ENCODE peak calls at places on chromosomes 11 and 22, in five cellular contexts. P, U, E, C and B are unnamed samples.
A peak's percentile ranks its signal among the peaks of the same experiment; 100 is the strongest.

GRCh38 chr11:57321996-57322880 is 2.5 kb downstream of the TNKS1BP1 start:
- DNase-seq in P (peak; percentile 94), U (peak; percentile 98), E (peak; percentile 95), C (no peak), B (no peak)

GRCh38 chr11:32374261-32374711 is 61.1 kb downstream of the WT1 start:
- DNase-seq in P (peak; percentile 13), U (peak; percentile 15), E (no peak), C (no peak), B (no peak)

GRCh38 chr11:134374891-134375550 is 37.0 kb downstream of the B3GAT1 start:
- DNase-seq in P (no peak), U (no peak), E (no peak), C (no peak), B (no peak)

GRCh38 chr22:39514373-39514973 is 5.9 kb upstream of the ATF4 start:
- DNase-seq in P (no peak), U (peak; percentile 34), E (peak; percentile 75), C (peak; percentile 51), B (peak; percentile 48)

GRCh38 chr22:22593964-22594656 is 35.0 kb upstream of the PRAME start:
- DNase-seq in P (peak; percentile 13), U (peak; percentile 53), E (no peak), C (peak; percentile 48), B (peak; percentile 50)

GRCh38 chr11:113781682-113782081 is 2.1 kb downstream of the CLDN25 start:
- DNase-seq in P (no peak), U (no peak), E (no peak), C (no peak), B (no peak)

GRCh38 chr11:73647459-73648100 is 1.2 kb downstream of the PLEKHB1 start:
- DNase-seq in P (peak; percentile 90), U (peak; percentile 70), E (peak; percentile 89), C (peak; percentile 97), B (peak; percentile 76)

GRCh38 chr22:17575681-17576080 is 12.4 kb downstream of the SLC25A18 start:
- DNase-seq in P (no peak), U (no peak), E (no peak), C (no peak), B (no peak)

GRCh38 chr22:49751318-49751967 is 76.2 kb downstream of the BRD1 start:
- DNase-seq in P (no peak), U (no peak), E (peak; percentile 11), C (no peak), B (no peak)

GRCh38 chr11:74866557-74866956 is 82.3 kb downstream of the XRRA1 start:
- DNase-seq in P (no peak), U (no peak), E (no peak), C (no peak), B (no peak)

GRCh38 chr11:74871037-74871436 is 77.9 kb downstream of the XRRA1 start:
- DNase-seq in P (no peak), U (no peak), E (no peak), C (no peak), B (no peak)

GRCh38 chr11:74870485-74870884 is 78.4 kb downstream of the XRRA1 start:
- DNase-seq in P (no peak), U (peak; percentile 66), E (no peak), C (no peak), B (no peak)
- TF ChIP-seq CTCF in P (no peak), U (peak; percentile 47), E (no peak), C (no peak), B (peak; percentile 30)

GRCh38 chr11:1309498-1310314 is at the start of gene TOLLIP:
- DNase-seq in P (peak; percentile 96), U (peak; percentile 87), E (peak; percentile 95), C (peak; percentile 96), B (peak; percentile 100)
- TF ChIP-seq CTCF in P (no peak), U (peak; percentile 33), E (no peak), C (no peak), B (no peak)

GRCh38 chr22:46569848-46570695 is 32.7 kb upstream of the CELSR1 start:
- DNase-seq in P (no peak), U (no peak), E (no peak), C (peak; percentile 8), B (no peak)

GRCh38 chr22:46571642-46572250 is 34.3 kb upstream of the CELSR1 start:
- DNase-seq in P (no peak), U (no peak), E (no peak), C (no peak), B (no peak)

GRCh38 chr22:46567471-46567870 is 30.1 kb upstream of the CELSR1 start:
- DNase-seq in P (no peak), U (no peak), E (no peak), C (no peak), B (no peak)

GRCh38 chr22:46569055-46569847 is 31.8 kb upstream of the CELSR1 start:
- DNase-seq in P (no peak), U (no peak), E (no peak), C (no peak), B (no peak)

DNA sequence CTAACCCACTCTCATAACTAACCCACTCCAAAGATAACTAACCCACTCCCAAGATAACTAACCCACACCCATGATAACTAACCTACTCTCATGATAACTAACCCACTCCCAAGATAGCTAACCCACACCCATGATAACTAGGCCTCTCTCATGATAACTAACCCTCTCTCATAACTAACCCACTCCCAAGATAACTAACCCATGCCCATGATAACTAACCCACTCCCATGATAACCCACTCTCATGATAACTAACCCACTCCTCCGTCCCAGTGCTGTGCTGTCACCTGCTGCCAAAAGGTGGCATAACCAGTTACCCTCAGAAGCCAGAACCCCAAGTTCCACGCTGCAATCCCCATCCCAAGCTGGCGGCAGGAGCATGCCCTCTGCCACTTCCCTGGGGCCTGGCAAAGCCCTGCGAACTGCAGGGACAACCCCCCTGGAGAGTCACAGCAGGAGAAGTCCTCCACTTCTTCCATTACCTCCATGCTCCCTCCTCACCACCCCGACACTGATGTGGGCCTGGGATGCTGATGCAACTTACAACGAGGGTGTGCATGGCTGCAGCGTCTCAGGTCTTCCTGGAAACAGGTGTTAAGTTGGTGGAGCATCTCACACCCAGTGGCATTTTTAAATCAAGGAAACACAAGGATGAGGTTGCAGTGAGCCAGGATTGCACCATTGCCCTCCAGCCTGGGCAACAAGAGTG is 30.8 kb upstream of the CELSR1 start:
- DNase-seq in P (no peak), U (no peak), E (no peak), C (no peak), B (no peak)
- TF ChIP-seq CTCF in P (no peak), U (no peak), E (no peak), C (no peak), B (no peak)

GRCh38 chr11:4826425-4826824 is 5.3 kb downstream of the OR51F2 start:
- DNase-seq in P (no peak), U (peak; percentile 44), E (no peak), C (no peak), B (no peak)
- TF ChIP-seq CTCF in P (peak; percentile 48), U (peak; percentile 69), E (peak; percentile 25), C (no peak), B (no peak)

DNA sequence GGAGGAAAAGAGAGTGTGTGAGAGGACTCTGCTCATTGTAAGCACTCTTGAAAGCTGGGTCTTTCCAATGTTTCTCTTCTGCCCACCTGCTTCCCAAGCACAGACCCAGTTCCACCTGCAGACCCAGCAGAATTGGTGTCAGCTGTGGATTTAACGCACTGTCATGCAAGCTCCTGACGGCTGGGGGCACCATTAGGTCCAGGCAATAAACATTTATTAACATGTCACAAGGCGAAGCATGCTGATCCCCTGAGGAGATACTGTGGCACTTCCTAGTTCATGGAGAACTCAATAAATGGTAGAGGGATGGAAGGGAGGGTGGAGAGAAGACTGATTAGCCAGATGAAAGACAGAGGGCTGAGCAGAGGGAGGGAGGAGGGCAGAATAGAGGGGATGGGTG is 68.3 kb upstream of the TSPAN18 start:
- DNase-seq in P (no peak), U (peak; percentile 13), E (peak; percentile 57), C (no peak), B (no peak)
- TF ChIP-seq CTCF in P (peak; percentile 9), U (peak; percentile 38), E (no peak), C (no peak), B (no peak)

GRCh38 chr22:31291716-31292644 is at the start of gene PIK3IP1:
- DNase-seq in P (peak; percentile 92), U (peak; percentile 91), E (peak; percentile 90), C (peak; percentile 91), B (peak; percentile 69)
- TF ChIP-seq CTCF in P (peak; percentile 7), U (peak; percentile 51), E (peak; percentile 31), C (peak; percentile 56), B (peak; percentile 68)

DNA sequence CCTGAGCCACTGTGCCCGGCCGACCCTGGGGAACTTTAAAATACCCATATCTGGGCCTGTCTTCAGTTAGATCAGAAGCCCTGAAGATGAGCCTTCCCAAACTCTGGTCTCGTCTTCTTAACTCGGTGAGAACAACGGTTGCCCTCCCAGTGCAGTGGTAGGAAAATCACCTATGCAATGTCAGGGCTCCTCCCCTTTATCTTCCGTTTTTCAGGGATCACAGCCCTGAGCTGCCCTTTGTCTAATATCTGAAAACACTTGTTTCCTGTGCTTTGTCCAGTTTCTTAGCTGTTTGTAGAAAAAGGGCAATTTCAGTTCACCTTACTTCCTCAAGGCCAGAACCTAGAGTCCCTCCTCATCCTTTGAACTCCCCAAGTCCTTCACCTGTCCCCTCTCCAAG is 9.4 kb downstream of the DRAP1 start:
- DNase-seq in P (no peak), U (no peak), E (no peak), C (no peak), B (no peak)
- TF ChIP-seq CTCF in P (no peak), U (no peak), E (no peak), C (no peak), B (no peak)

GRCh38 chr11:65857500-65858353 is at the start of gene CFL1:
- DNase-seq in P (peak; percentile 99), U (peak; percentile 97), E (peak; percentile 99), C (peak; percentile 97), B (peak; percentile 91)

GRCh38 chr11:65860278-65861164 is at the start of gene MUS81:
- DNase-seq in P (peak; percentile 98), U (peak; percentile 97), E (peak; percentile 98), C (peak; percentile 95), B (peak; percentile 97)

GRCh38 chr11:65858354-65859133 is 564 bp upstream of the CFL1 start:
- DNase-seq in P (no peak), U (no peak), E (no peak), C (no peak), B (peak; percentile 16)

GRCh38 chr11:65859812-65860277 is 388 bp upstream of the MUS81 start:
- DNase-seq in P (no peak), U (no peak), E (peak; percentile 67), C (no peak), B (no peak)

DNA sequence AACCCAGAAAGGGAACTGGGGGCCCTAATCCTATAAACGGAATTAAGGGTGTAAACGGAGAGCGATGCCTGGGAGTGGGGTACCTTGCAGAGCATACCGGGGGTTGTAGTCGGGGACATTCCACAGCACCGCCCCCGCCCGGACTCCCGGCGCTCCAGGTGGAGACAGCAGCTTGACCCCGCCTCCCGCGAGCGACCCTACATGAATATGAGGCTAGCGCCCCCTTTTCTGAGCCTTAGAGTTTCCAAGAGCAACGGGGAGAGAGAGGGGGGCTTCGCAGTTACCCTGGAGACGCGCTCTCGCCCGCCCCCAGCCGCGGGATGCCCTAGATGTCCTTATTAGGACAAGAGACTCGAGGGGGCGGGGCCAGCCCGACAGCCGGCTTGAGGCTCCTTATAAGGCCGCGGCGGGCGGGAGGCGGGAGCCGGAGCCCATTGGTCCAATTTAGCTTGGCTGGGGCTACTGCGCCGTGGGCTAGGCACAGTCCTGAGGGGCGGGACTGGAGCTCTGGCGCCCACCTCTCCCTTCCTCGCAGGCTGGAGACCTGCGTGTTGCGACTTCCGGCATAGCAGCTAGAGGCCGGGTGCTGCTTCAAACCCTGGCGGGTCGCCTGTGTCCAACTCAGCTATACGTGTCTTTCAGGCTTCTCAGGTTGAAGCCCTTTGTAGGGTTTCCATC is 960 bp upstream of the MUS81 start:
- DNase-seq in P (peak; percentile 99), U (peak; percentile 98), E (peak; percentile 100), C (peak; percentile 98), B (peak; percentile 94)
- TF ChIP-seq CTCF in P (no peak), U (no peak), E (no peak), C (no peak), B (no peak)